ENCODE peak calls at places on chromosomes 2 and 18, in four cellular contexts. W is HFFc6, V is neuronal stem cell, L is AG04449. I is an unnamed sample.

GRCh38 chr2:16664052-16664731 is 1.4 kb downstream of the CYRIA start:
- DNase-seq in W (no peak), V (no peak), L (no peak), I (peak; percentile 43)

GRCh38 chr18:40676676-40677075 is 1278.4 kb upstream of the PIK3C3 start:
- DNase-seq in V (no peak), L (no peak), W (no peak), I (no peak)

GRCh38 chr2:38517284-38517683 is 85.4 kb downstream of the HNRNPLL start:
- DNase-seq in L (no peak), W (no peak), V (no peak), I (no peak)

GRCh38 chr2:23359631-23360567 is 25.1 kb upstream of the KLHL29 start:
- DNase-seq in W (no peak), L (no peak), V (no peak), I (no peak)

GRCh38 chr2:105546623-105546964 is 147.7 kb upstream of the FHL2 start:
- DNase-seq in L (no peak), V (no peak), W (no peak), I (no peak)

GRCh38 chr2:239167011-239167673 is 233.7 kb downstream of the HDAC4 start:
- DNase-seq in V (no peak), W (no peak), L (no peak), I (no peak)

GRCh38 chr2:237326250-237327171 is 87.5 kb downstream of the COL6A3 start:
- DNase-seq in V (no peak), W (no peak), L (no peak), I (no peak)

GRCh38 chr2:179265082-179265575 is 497 bp upstream of the SESTD1 start:
- DNase-seq in V (no peak), L (no peak), W (peak; percentile 57), I (no peak)

GRCh38 chr18:44681039-44681595 is 429 bp downstream of the SETBP1 start:
- DNase-seq in W (no peak), L (no peak), V (no peak), I (no peak)

GRCh38 chr2:171160630-171161424 is at the start of gene TLK1:
- DNase-seq in W (peak; percentile 61), V (peak; percentile 66), L (no peak), I (peak; percentile 89)

GRCh38 chr2:111669928-111670695 is 213.9 kb downstream of the ANAPC1 start:
- DNase-seq in V (no peak), L (no peak), W (no peak), I (no peak)

GRCh38 chr2:185404578-185404977 is 334.0 kb upstream of the FSIP2 start:
- DNase-seq in L (no peak), W (no peak), V (no peak), I (no peak)

GRCh38 chr18:70636991-70637390 is 348.1 kb downstream of the SOCS6 start:
- DNase-seq in L (no peak), W (no peak), V (no peak), I (no peak)

GRCh38 chr2:44817256-44817655 is 124.2 kb upstream of the SIX3 start:
- DNase-seq in V (no peak), L (no peak), W (no peak), I (no peak)

GRCh38 chr2:30628341-30628740 is 178.9 kb downstream of the CAPN13 start:
- DNase-seq in W (no peak), V (no peak), L (no peak), I (no peak)

GRCh38 chr2:199310654-199311275 is 147.0 kb downstream of the SATB2 start:
- DNase-seq in W (no peak), V (no peak), L (no peak), I (no peak)

GRCh38 chr18:26133652-26134051 is at the start of gene PSMA8:
- DNase-seq in L (no peak), V (no peak), W (no peak), I (peak; percentile 60)

GRCh38 chr2:31711737-31712136 is 131.0 kb upstream of the SRD5A2 start:
- DNase-seq in W (no peak), V (no peak), L (no peak), I (no peak)

GRCh38 chr18:12307251-12307736 is 747 bp upstream of the TUBB6 start:
- DNase-seq in V (peak; percentile 53), L (no peak), W (peak; percentile 69), I (no peak)

GRCh38 chr18:47397671-47398319 is 146.3 kb upstream of the SKOR2 start:
- DNase-seq in L (no peak), V (no peak), W (no peak), I (no peak)

GRCh38 chr18:13611616-13612110 is 114.7 kb downstream of the FAM210A start:
- DNase-seq in V (peak; percentile 17), W (peak; percentile 5), L (no peak), I (no peak)

GRCh38 chr2:84807063-84807485 is 73.8 kb downstream of the TRABD2A start:
- DNase-seq in V (no peak), L (peak; percentile 99), W (peak; percentile 97), I (no peak)

GRCh38 chr2:204982303-204982702 is 437.0 kb downstream of the PARD3B start:
- DNase-seq in V (no peak), L (no peak), W (no peak), I (no peak)